ENCODE peak calls at places on chromosome 1, in six cellular contexts. N, G, I, V, E and C are unnamed samples.

GRCh38 chr1:19957779-19958178 is 21.6 kb downstream of the PLA2G2A start:
- DNase-seq in N (no peak), E (no peak), I (no peak), G (no peak), V (no peak), C (no peak)

GRCh38 chr1:83827731-83828130 is 171.2 kb downstream of the TTLL7 start:
- DNase-seq in E (no peak), N (no peak), G (no peak), I (no peak), V (no peak), C (no peak)

GRCh38 chr1:113124366-113124765 is 51.4 kb downstream of the LRIG2 start:
- DNase-seq in E (no peak), N (no peak), V (no peak), G (no peak), I (no peak), C (no peak)

GRCh38 chr1:16048573-16049189 is 5.1 kb downstream of the CLCNKB start:
- DNase-seq in G (peak), I (no peak), N (no peak), E (no peak), V (no peak), C (no peak)

GRCh38 chr1:44650159-44650831 is 24.0 kb downstream of the TMEM53 start:
- DNase-seq in V (no peak), G (no peak), I (no peak), N (no peak), E (no peak), C (no peak)

GRCh38 chr1:175168782-175169181 is 23.8 kb downstream of the KIAA0040 start:
- DNase-seq in I (no peak), N (no peak), E (no peak), G (no peak), V (no peak), C (no peak)

GRCh38 chr1:211944733-211945500 is 90.4 kb downstream of the INTS7 start:
- DNase-seq in N (no peak), V (no peak), I (no peak), G (no peak), E (peak), C (no peak)

GRCh38 chr1:76951185-76951584 is 83.9 kb downstream of the ST6GALNAC5 start:
- DNase-seq in I (no peak), V (no peak), G (no peak), N (no peak), E (no peak), C (peak)

GRCh38 chr1:20282544-20282943 is 8.1 kb upstream of the VWA5B1 start:
- DNase-seq in E (no peak), G (no peak), I (no peak), V (no peak), N (no peak), C (no peak)

GRCh38 chr1:219126267-219126862 is 47.3 kb upstream of the LYPLAL1 start:
- DNase-seq in I (no peak), E (no peak), V (no peak), G (no peak), N (no peak), C (no peak)

GRCh38 chr1:117657031-117657430 is 51.2 kb downstream of the TENT5C start:
- DNase-seq in G (no peak), V (no peak), E (peak), N (no peak), I (no peak), C (peak)

GRCh38 chr1:215710340-215710971 is 143.4 kb downstream of the KCTD3 start:
- DNase-seq in G (peak), I (no peak), E (peak), N (no peak), V (peak), C (peak)

GRCh38 chr1:36557041-36558000 is 74.6 kb upstream of the CSF3R start:
- DNase-seq in E (no peak), N (no peak), V (no peak), G (no peak), I (no peak), C (no peak)

GRCh38 chr1:109886827-109887226 is 23.8 kb upstream of the CSF1 start:
- DNase-seq in G (peak), I (no peak), N (no peak), V (peak), E (no peak), C (no peak)

GRCh38 chr1:112710159-112710558 is 3.2 kb upstream of the RHOC start:
- DNase-seq in E (no peak), G (no peak), V (no peak), N (no peak), I (no peak), C (no peak)

GRCh38 chr1:2534775-2535387 is 4.8 kb upstream of the HES5 start:
- DNase-seq in E (peak), N (no peak), G (peak), V (no peak), I (no peak), C (peak)

GRCh38 chr1:3085721-3086120 is 16.7 kb downstream of the PRDM16 start:
- DNase-seq in E (no peak), I (no peak), V (no peak), N (no peak), G (no peak), C (no peak)

GRCh38 chr1:152252157-152252556 is 28.2 kb upstream of the HRNR start:
- DNase-seq in V (no peak), E (no peak), N (no peak), I (no peak), G (no peak), C (no peak)

GRCh38 chr1:221712198-221712684 is 29.6 kb downstream of the DUSP10 start:
- DNase-seq in N (no peak), E (peak), V (peak), G (no peak), I (no peak), C (peak)

GRCh38 chr1:67211589-67212563 is 45.6 kb downstream of the IL23R start:
- DNase-seq in I (peak), E (peak), V (peak), N (no peak), G (peak), C (peak)

GRCh38 chr1:230281531-230281930 is 144.6 kb downstream of the PGBD5 start:
- DNase-seq in G (no peak), V (no peak), E (peak), I (no peak), N (no peak), C (no peak)

GRCh38 chr1:2582401-2582800 is 4.2 kb upstream of the PRXL2B start:
- DNase-seq in V (no peak), G (no peak), N (no peak), I (no peak), E (no peak), C (no peak)

GRCh38 chr1:157111396-157112165 is 12.0 kb upstream of the ETV3L start:
- DNase-seq in I (no peak), G (no peak), V (no peak), E (no peak), N (no peak), C (no peak)

GRCh38 chr1:151816964-151817730 is 11.9 kb upstream of the LINGO4 start:
- DNase-seq in V (no peak), G (peak), I (no peak), N (no peak), E (no peak), C (no peak)

GRCh38 chr1:50333595-50333974 is 89.7 kb downstream of the DMRTA2 start:
- DNase-seq in N (no peak), I (no peak), E (peak), V (peak), G (peak), C (no peak)

GRCh38 chr1:246860401-246860800 is 71.3 kb downstream of the AHCTF1 start:
- DNase-seq in E (peak), I (no peak), N (no peak), V (no peak), G (no peak), C (no peak)

GRCh38 chr1:170241266-170241851 is 95.6 kb downstream of the NTMT2 start:
- DNase-seq in E (no peak), V (no peak), G (no peak), I (no peak), N (no peak), C (peak)

GRCh38 chr1:2482588-2482987 is 6.5 kb downstream of the PLCH2 start:
- DNase-seq in E (no peak), N (no peak), V (no peak), G (no peak), I (no peak), C (no peak)

GRCh38 chr1:56397811-56398231 is 181.5 kb downstream of the PLPP3 start:
- DNase-seq in I (no peak), N (no peak), G (no peak), V (no peak), E (peak), C (peak)

GRCh38 chr1:26994020-26994745 is 691 bp downstream of the TRNP1 start:
- DNase-seq in I (no peak), G (peak), V (no peak), E (no peak), N (no peak), C (no peak)

GRCh38 chr1:47660622-47661021 is 222.8 kb downstream of the FOXD2 start:
- DNase-seq in V (no peak), G (no peak), I (no peak), E (no peak), N (no peak), C (no peak)

GRCh38 chr1:184635347-184636155 is 119.1 kb downstream of the EDEM3 start:
- DNase-seq in I (no peak), G (no peak), N (no peak), V (no peak), E (peak), C (no peak)